ENCODE peak calls at places on chromosome 12, in six cellular contexts. Q is transverse colon, P is tibial nerve, M is AG09309, G is AG10803, U is kidney epithelial cell. X is an unnamed sample.

GRCh38 chr12:89960607-89961394 is 252.2 kb upstream of the ATP2B1 start:
- DNase-seq in Q (peak), P (no peak), M (no peak), G (no peak), U (no peak), X (peak)

GRCh38 chr12:79938843-79939242 is 3.9 kb upstream of the PPP1R12A start:
- DNase-seq in Q (no peak), P (no peak), M (no peak), G (no peak), U (no peak), X (no peak)

GRCh38 chr12:70920891-70921290 is 353 bp upstream of the PTPRR start:
- DNase-seq in Q (no peak), P (no peak), M (no peak), G (no peak), U (no peak), X (no peak)

GRCh38 chr12:102427542-102427923 is 52.8 kb downstream of the IGF1 start:
- DNase-seq in Q (no peak), P (no peak), M (no peak), G (peak), U (no peak), X (no peak)

GRCh38 chr12:49623142-49623899 is at the start of gene PRPF40B:
- DNase-seq in Q (peak), P (peak), M (no peak), G (peak), U (no peak), X (peak)

GRCh38 chr12:124454735-124455134 is 112.7 kb downstream of the NCOR2 start:
- DNase-seq in Q (no peak), P (no peak), M (peak), G (peak), U (no peak), X (no peak)

GRCh38 chr12:52307836-52308806 is 13.1 kb downstream of the KRT83 start:
- DNase-seq in Q (peak), P (no peak), M (no peak), G (peak), U (no peak), X (peak)

GRCh38 chr12:53181935-53182334 is 1.2 kb upstream of the CSAD start:
- DNase-seq in Q (no peak), P (no peak), M (no peak), G (no peak), U (no peak), X (no peak)

GRCh38 chr12:1592444-1593231 is 1.7 kb downstream of the FBXL14 start:
- DNase-seq in Q (peak), P (no peak), M (no peak), G (peak), U (no peak), X (peak)

GRCh38 chr12:12714276-12715001 is 2.7 kb upstream of the CDKN1B start:
- DNase-seq in Q (peak), P (no peak), M (no peak), G (no peak), U (no peak), X (peak)
- H3K4me3 ChIP-seq in Q (peak), P (peak), M (no peak), G (peak), U (peak), X (peak)

GRCh38 chr12:59075968-59076367 is 155.7 kb upstream of the LRIG3 start:
- DNase-seq in Q (no peak), P (no peak), M (no peak), G (no peak), U (no peak), X (no peak)
- TF ChIP-seq CTCF in Q (no peak), P (no peak), M (no peak), G (peak), U (no peak), X (peak)

GRCh38 chr12:115135800-115136211 is 451.8 kb upstream of the TBX3 start:
- DNase-seq in Q (peak), P (peak), M (no peak), G (peak), U (no peak), X (no peak)
- H3K4me3 ChIP-seq in Q (no peak), P (no peak), M (no peak), G (no peak), U (no peak), X (no peak)

DNA sequence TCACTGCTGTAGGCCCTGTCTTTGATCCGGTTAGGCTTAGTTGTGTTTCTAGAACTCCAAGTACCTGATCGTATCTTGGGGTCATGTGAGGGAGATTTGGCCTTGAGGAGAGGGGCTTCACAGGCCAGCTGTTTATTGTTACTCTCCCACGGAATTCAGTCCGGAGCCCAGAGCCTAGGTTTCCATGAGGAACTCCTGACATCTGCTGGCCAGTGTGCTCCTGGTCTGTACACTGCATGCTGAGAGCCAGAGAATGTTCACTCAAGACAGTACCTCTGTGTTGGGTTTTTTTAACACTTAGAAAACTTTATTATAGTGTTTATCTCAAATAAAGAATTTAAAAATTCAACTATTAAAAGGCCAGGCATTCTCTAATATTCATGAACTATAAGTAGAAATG is 341.0 kb upstream of the TMEM132C start:
- DNase-seq in Q (peak), P (no peak), M (no peak), G (peak), U (no peak), X (no peak)
- TF ChIP-seq CTCF in Q (no peak), P (peak), M (peak), G (peak), U (peak), X (no peak)

DNA sequence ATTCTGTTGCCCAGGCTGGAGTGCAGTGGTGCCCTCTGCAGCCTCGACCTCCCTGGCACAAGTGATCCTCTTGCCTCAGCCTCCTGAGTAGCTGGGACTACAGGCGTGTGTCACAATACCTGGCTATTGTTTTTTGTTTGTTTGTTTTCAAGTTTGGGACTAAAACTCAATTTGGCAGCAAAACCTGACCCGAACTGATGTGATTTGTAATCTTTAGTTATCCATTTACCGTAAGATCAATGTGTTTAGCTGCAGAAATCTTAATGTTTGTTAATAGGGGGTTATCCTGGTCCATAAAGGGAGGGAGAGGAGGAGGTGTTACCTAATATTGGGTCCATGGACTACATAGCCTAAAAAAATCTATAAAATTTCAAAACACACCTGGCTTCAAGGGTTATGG is 738 bp upstream of the C1S start:
- DNase-seq in Q (no peak), P (no peak), M (no peak), G (no peak), U (no peak), X (no peak)
- H3K4me3 ChIP-seq in Q (no peak), P (no peak), M (no peak), G (no peak), U (no peak), X (no peak)

GRCh38 chr12:104297477-104298113 is 5.9 kb upstream of the EID3 start:
- DNase-seq in Q (no peak), P (no peak), M (no peak), G (no peak), U (no peak), X (no peak)
- TF ChIP-seq CTCF in Q (no peak), P (no peak), M (no peak), G (no peak), U (no peak), X (no peak)

GRCh38 chr12:132606927-132607326 is 3.5 kb downstream of the LRCOL1 start:
- DNase-seq in Q (no peak), P (no peak), M (no peak), G (no peak), U (no peak), X (no peak)

GRCh38 chr12:132611620-132612019 is 1.2 kb upstream of the LRCOL1 start:
- DNase-seq in Q (no peak), P (no peak), M (no peak), G (no peak), U (no peak), X (no peak)

GRCh38 chr12:132610896-132611602 is 667 bp upstream of the LRCOL1 start:
- DNase-seq in Q (no peak), P (no peak), M (no peak), G (no peak), U (no peak), X (no peak)

GRCh38 chr12:132608231-132609171 is 1.9 kb downstream of the LRCOL1 start:
- DNase-seq in Q (no peak), P (no peak), M (no peak), G (no peak), U (no peak), X (no peak)

GRCh38 chr12:132610051-132610759 is at the start of gene LRCOL1:
- DNase-seq in Q (no peak), P (no peak), M (peak), G (peak), U (peak), X (no peak)
- H3K4me3 ChIP-seq in Q (no peak), P (no peak), M (peak), G (peak), U (peak), X (no peak)

DNA sequence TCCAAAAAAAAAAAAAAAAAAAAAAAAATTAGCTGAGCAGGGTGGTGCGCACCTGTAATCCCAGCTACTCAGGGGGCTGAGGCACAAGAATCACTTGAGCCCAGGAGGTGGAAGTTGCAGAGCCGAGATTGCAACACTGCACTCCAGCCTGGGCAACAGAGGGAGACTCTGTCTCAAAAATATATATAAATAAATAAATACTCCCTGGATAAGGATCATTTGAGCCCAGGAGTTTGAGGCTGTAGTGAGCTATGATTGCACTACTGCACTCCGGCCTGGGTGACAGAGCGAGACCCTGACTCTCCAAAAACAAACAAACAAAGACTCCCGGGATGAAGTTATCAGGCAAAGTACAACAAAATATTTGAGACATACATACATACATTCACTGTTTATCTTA is 3.3 kb upstream of the NAA25 start:
- DNase-seq in Q (no peak), P (no peak), M (no peak), G (no peak), U (no peak), X (no peak)
- TF ChIP-seq CTCF in Q (no peak), P (peak), M (no peak), G (no peak), U (no peak), X (no peak)